ENCODE peak calls at places on chromosomes 13 and 19, in eight cellular contexts. One of them, this sample, is unnamed.
A peak's percentile ranks its signal among the peaks of the same experiment; 100 is the strongest.

GRCh38 chr19:16213076-16213475 is 15.4 kb downstream of the AP1M1 start:
- DNase-seq in stomach: no peak
- DNase-seq in neuronal stem cell: no peak
- DNase-seq in hepatocyte: no peak
- DNase-seq in H1: no peak
- DNase-seq in heart left ventricle: no peak
- DNase-seq in body of pancreas: no peak
- DNase-seq in tibial nerve: no peak
- DNase-seq in this sample: peak; percentile 30

GRCh38 chr13:42101821-42102580 is 53.6 kb downstream of the DGKH start:
- DNase-seq in stomach: no peak
- DNase-seq in body of pancreas: peak; percentile 27
- DNase-seq in neuronal stem cell: no peak
- DNase-seq in tibial nerve: no peak
- DNase-seq in hepatocyte: no peak
- DNase-seq in H1: no peak
- DNase-seq in heart left ventricle: no peak
- DNase-seq in this sample: no peak

GRCh38 chr13:19090495-19090894 is 91.1 kb downstream of the TUBA3C start:
- DNase-seq in H1: no peak
- DNase-seq in hepatocyte: no peak
- DNase-seq in body of pancreas: no peak
- DNase-seq in stomach: no peak
- DNase-seq in tibial nerve: no peak
- DNase-seq in heart left ventricle: peak; percentile 47
- DNase-seq in neuronal stem cell: no peak
- DNase-seq in this sample: no peak

GRCh38 chr13:41139296-41139966 is 6.8 kb upstream of the KBTBD6 start:
- DNase-seq in body of pancreas: no peak
- DNase-seq in stomach: no peak
- DNase-seq in heart left ventricle: no peak
- DNase-seq in hepatocyte: no peak
- DNase-seq in tibial nerve: no peak
- DNase-seq in neuronal stem cell: no peak
- DNase-seq in H1: no peak
- DNase-seq in this sample: peak; percentile 24

GRCh38 chr19:18340990-18341868 is 831 bp downstream of the PGPEP1 start:
- DNase-seq in tibial nerve: peak; percentile 47
- DNase-seq in H1: no peak
- DNase-seq in neuronal stem cell: no peak
- DNase-seq in body of pancreas: peak; percentile 57
- DNase-seq in hepatocyte: peak; percentile 68
- DNase-seq in heart left ventricle: peak; percentile 80
- DNase-seq in stomach: peak; percentile 56
- DNase-seq in this sample: peak; percentile 59

GRCh38 chr13:18236528-18236815 is 945.2 kb downstream of the TUBA3C start:
- DNase-seq in tibial nerve: no peak
- DNase-seq in stomach: no peak
- DNase-seq in body of pancreas: no peak
- DNase-seq in H1: no peak
- DNase-seq in heart left ventricle: no peak
- DNase-seq in hepatocyte: no peak
- DNase-seq in neuronal stem cell: no peak
- DNase-seq in this sample: no peak

GRCh38 chr19:27773318-27774094 is 1439.4 kb downstream of the UQCRFS1 start:
- DNase-seq in tibial nerve: no peak
- DNase-seq in hepatocyte: no peak
- DNase-seq in heart left ventricle: no peak
- DNase-seq in H1: no peak
- DNase-seq in stomach: no peak
- DNase-seq in neuronal stem cell: no peak
- DNase-seq in body of pancreas: no peak
- DNase-seq in this sample: no peak

GRCh38 chr13:111626371-111627305 is 306.2 kb downstream of the TEX29 start:
- DNase-seq in H1: no peak
- DNase-seq in stomach: no peak
- DNase-seq in hepatocyte: no peak
- DNase-seq in tibial nerve: no peak
- DNase-seq in heart left ventricle: no peak
- DNase-seq in neuronal stem cell: no peak
- DNase-seq in body of pancreas: no peak
- DNase-seq in this sample: no peak

GRCh38 chr19:799076-799881 is 2.0 kb downstream of the PTBP1 start:
- DNase-seq in hepatocyte: no peak
- DNase-seq in body of pancreas: no peak
- DNase-seq in H1: no peak
- DNase-seq in stomach: no peak
- DNase-seq in neuronal stem cell: peak; percentile 58
- DNase-seq in tibial nerve: no peak
- DNase-seq in heart left ventricle: no peak
- DNase-seq in this sample: peak; percentile 72

GRCh38 chr13:93794197-93794885 is 567.7 kb downstream of the GPC6 start:
- DNase-seq in stomach: no peak
- DNase-seq in heart left ventricle: no peak
- DNase-seq in body of pancreas: no peak
- DNase-seq in neuronal stem cell: no peak
- DNase-seq in H1: no peak
- DNase-seq in tibial nerve: no peak
- DNase-seq in hepatocyte: no peak
- DNase-seq in this sample: no peak

GRCh38 chr19:246551-246950 is 44.7 kb downstream of the PLPP2 start:
- DNase-seq in heart left ventricle: peak; percentile 62
- DNase-seq in hepatocyte: peak; percentile 7
- DNase-seq in tibial nerve: no peak
- DNase-seq in stomach: no peak
- DNase-seq in body of pancreas: peak; percentile 14
- DNase-seq in H1: no peak
- DNase-seq in neuronal stem cell: no peak
- DNase-seq in this sample: no peak

GRCh38 chr13:30696278-30697176 is 38.8 kb upstream of the ALOX5AP start:
- DNase-seq in hepatocyte: no peak
- DNase-seq in tibial nerve: no peak
- DNase-seq in neuronal stem cell: no peak
- DNase-seq in body of pancreas: no peak
- DNase-seq in heart left ventricle: peak; percentile 77
- DNase-seq in H1: no peak
- DNase-seq in stomach: no peak
- DNase-seq in this sample: no peak

GRCh38 chr13:110265682-110266430 is 41.1 kb downstream of the COL4A1 start:
- DNase-seq in body of pancreas: no peak
- DNase-seq in tibial nerve: no peak
- DNase-seq in stomach: no peak
- DNase-seq in H1: no peak
- DNase-seq in hepatocyte: no peak
- DNase-seq in heart left ventricle: peak; percentile 74
- DNase-seq in neuronal stem cell: no peak
- DNase-seq in this sample: no peak

GRCh38 chr19:1046836-1047695 is 7.2 kb downstream of the ABCA7 start:
- DNase-seq in heart left ventricle: no peak
- DNase-seq in tibial nerve: no peak
- DNase-seq in body of pancreas: no peak
- DNase-seq in stomach: no peak
- DNase-seq in hepatocyte: no peak
- DNase-seq in H1: no peak
- DNase-seq in neuronal stem cell: no peak
- DNase-seq in this sample: no peak

GRCh38 chr13:58852076-58852475 is 1220.5 kb downstream of the PCDH17 start:
- DNase-seq in neuronal stem cell: no peak
- DNase-seq in heart left ventricle: no peak
- DNase-seq in tibial nerve: no peak
- DNase-seq in body of pancreas: no peak
- DNase-seq in hepatocyte: no peak
- DNase-seq in stomach: no peak
- DNase-seq in H1: no peak
- DNase-seq in this sample: no peak

GRCh38 chr19:50718255-50719118 is 1.1 kb downstream of the SHANK1 start:
- DNase-seq in heart left ventricle: peak; percentile 42
- DNase-seq in body of pancreas: no peak
- DNase-seq in tibial nerve: no peak
- DNase-seq in neuronal stem cell: peak; percentile 48
- DNase-seq in stomach: no peak
- DNase-seq in H1: no peak
- DNase-seq in hepatocyte: no peak
- DNase-seq in this sample: peak; percentile 60

GRCh38 chr13:67277581-67277980 is 47.4 kb upstream of the PCDH9 start:
- DNase-seq in H1: no peak
- DNase-seq in body of pancreas: no peak
- DNase-seq in hepatocyte: no peak
- DNase-seq in tibial nerve: no peak
- DNase-seq in heart left ventricle: no peak
- DNase-seq in neuronal stem cell: no peak
- DNase-seq in stomach: no peak
- DNase-seq in this sample: no peak

GRCh38 chr13:21006141-21007005 is 55.0 kb downstream of the LATS2 start:
- DNase-seq in heart left ventricle: no peak
- DNase-seq in hepatocyte: no peak
- DNase-seq in stomach: no peak
- DNase-seq in neuronal stem cell: no peak
- DNase-seq in H1: no peak
- DNase-seq in tibial nerve: no peak
- DNase-seq in body of pancreas: no peak
- DNase-seq in this sample: no peak

GRCh38 chr19:52034051-52034728 is 6.0 kb upstream of the ZNF614 start:
- DNase-seq in stomach: no peak
- DNase-seq in heart left ventricle: no peak
- DNase-seq in neuronal stem cell: no peak
- DNase-seq in tibial nerve: no peak
- DNase-seq in H1: no peak
- DNase-seq in body of pancreas: no peak
- DNase-seq in hepatocyte: no peak
- DNase-seq in this sample: no peak

GRCh38 chr19:45994989-45995714 is at the start of gene CCDC61:
- DNase-seq in stomach: peak; percentile 96
- DNase-seq in tibial nerve: peak; percentile 97
- DNase-seq in body of pancreas: peak; percentile 96
- DNase-seq in hepatocyte: peak; percentile 98
- DNase-seq in heart left ventricle: peak; percentile 95
- DNase-seq in H1: peak; percentile 97
- DNase-seq in neuronal stem cell: peak; percentile 100
- DNase-seq in this sample: peak; percentile 100

GRCh38 chr19:850979-851335 is 1.1 kb upstream of the ELANE start:
- DNase-seq in hepatocyte: no peak
- DNase-seq in neuronal stem cell: no peak
- DNase-seq in body of pancreas: no peak
- DNase-seq in stomach: no peak
- DNase-seq in H1: no peak
- DNase-seq in heart left ventricle: no peak
- DNase-seq in tibial nerve: no peak
- DNase-seq in this sample: no peak

DNA sequence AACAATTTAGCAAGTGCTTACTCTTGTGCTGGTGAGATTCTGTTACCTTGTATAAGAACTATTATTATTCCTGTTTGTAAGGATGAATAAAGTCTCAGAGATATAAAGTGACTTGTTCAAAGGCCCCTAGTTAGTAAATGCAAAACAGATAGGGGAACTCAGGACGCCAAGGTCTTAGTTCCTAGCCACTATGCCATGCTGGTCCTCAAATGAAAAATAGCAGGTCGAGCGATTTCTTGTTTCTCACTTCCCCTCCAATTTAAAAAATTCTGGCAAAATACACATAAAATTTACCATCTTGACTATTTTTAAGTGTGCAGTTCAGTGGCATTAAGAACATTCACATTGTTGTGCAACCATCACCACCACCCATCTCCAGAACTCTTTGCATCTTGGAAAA is 1.1 kb downstream of the TECR start:
- DNase-seq in tibial nerve: no peak
- DNase-seq in hepatocyte: no peak
- DNase-seq in body of pancreas: no peak
- DNase-seq in neuronal stem cell: no peak
- DNase-seq in H1: no peak
- DNase-seq in heart left ventricle: no peak
- DNase-seq in stomach: no peak
- DNase-seq in this sample: no peak
- H3K27me3 ChIP-seq in tibial nerve: no peaks in the 10 kb centered on the region
- H3K27me3 ChIP-seq in hepatocyte: no peaks in the 10 kb centered on the region
- H3K27me3 ChIP-seq in body of pancreas: no peaks in the 10 kb centered on the region
- H3K27me3 ChIP-seq in neuronal stem cell: no peaks in the 10 kb centered on the region
- H3K27me3 ChIP-seq in H1: no peaks in the 10 kb centered on the region
- H3K27me3 ChIP-seq in heart left ventricle: no peaks in the 10 kb centered on the region
- H3K27me3 ChIP-seq in stomach: no peaks in the 10 kb centered on the region
- H3K27me3 ChIP-seq in this sample: no peaks in the 10 kb centered on the region

DNA sequence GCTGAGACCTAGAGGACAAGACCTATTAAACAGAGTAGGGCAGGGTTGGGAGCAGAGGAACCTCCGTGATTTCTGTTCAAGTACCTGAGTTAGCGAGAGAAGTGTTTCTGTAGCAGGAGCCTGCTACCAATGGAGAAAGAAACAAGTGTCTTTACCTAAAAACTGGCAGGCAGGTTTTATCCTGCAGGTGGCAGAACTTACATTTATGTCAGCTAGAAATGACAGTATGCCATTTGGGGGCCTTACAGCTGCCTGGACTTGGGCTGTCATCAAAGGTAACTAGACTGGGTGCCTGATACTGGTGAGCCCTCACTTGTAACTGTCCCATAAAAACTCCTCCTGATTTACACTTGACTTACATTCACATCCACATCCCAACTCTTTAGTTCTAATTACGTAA is 185.3 kb upstream of the MIR17HG start:
- DNase-seq in neuronal stem cell: no peak
- DNase-seq in hepatocyte: no peak
- DNase-seq in tibial nerve: no peak
- DNase-seq in stomach: no peak
- DNase-seq in heart left ventricle: no peak
- DNase-seq in H1: no peak
- DNase-seq in body of pancreas: no peak
- DNase-seq in this sample: no peak
- H3K4me1 ChIP-seq in neuronal stem cell: no peaks in the 10 kb centered on the region
- H3K4me1 ChIP-seq in hepatocyte: no peaks in the 10 kb centered on the region
- H3K4me1 ChIP-seq in tibial nerve: no peaks in the 10 kb centered on the region
- H3K4me1 ChIP-seq in stomach: no peaks in the 10 kb centered on the region
- H3K4me1 ChIP-seq in heart left ventricle: no peaks in the 10 kb centered on the region
- H3K4me1 ChIP-seq in H1: no peaks in the 10 kb centered on the region
- H3K4me1 ChIP-seq in body of pancreas: no peaks in the 10 kb centered on the region
- H3K4me1 ChIP-seq in this sample: no peaks in the 10 kb centered on the region

GRCh38 chr19:38231918-38232317 is 7.9 kb upstream of the DPF1 start:
- DNase-seq in heart left ventricle: no peak
- DNase-seq in body of pancreas: no peak
- DNase-seq in H1: no peak
- DNase-seq in hepatocyte: no peak
- DNase-seq in neuronal stem cell: no peak
- DNase-seq in tibial nerve: no peak
- DNase-seq in stomach: no peak
- DNase-seq in this sample: no peak
- H3K27me3 ChIP-seq in heart left ventricle: peaks cover 36% of the 10 kb centered on the region
- H3K27me3 ChIP-seq in body of pancreas: peaks cover 4% of the 10 kb centered on the region
- H3K27me3 ChIP-seq in H1: peaks cover 10% of the 10 kb centered on the region
- H3K27me3 ChIP-seq in hepatocyte: peaks cover 23% of the 10 kb centered on the region
- H3K27me3 ChIP-seq in neuronal stem cell: peaks cover 11% of the 10 kb centered on the region
- H3K27me3 ChIP-seq in tibial nerve: peaks cover 74% of the 10 kb centered on the region
- H3K27me3 ChIP-seq in stomach: peaks cover 93% of the 10 kb centered on the region
- H3K27me3 ChIP-seq in this sample: peaks cover 19% of the 10 kb centered on the region

GRCh38 chr19:38650911-38651584 is 3.6 kb downstream of the ACTN4 start:
- DNase-seq in H1: no peak
- DNase-seq in stomach: no peak
- DNase-seq in heart left ventricle: no peak
- DNase-seq in body of pancreas: no peak
- DNase-seq in hepatocyte: peak; percentile 6
- DNase-seq in neuronal stem cell: no peak
- DNase-seq in tibial nerve: peak; percentile 61
- DNase-seq in this sample: peak; percentile 73
- H3K4me1 ChIP-seq in H1: peaks cover 26% of the 10 kb centered on the region
- H3K4me1 ChIP-seq in stomach: peaks cover 76% of the 10 kb centered on the region
- H3K4me1 ChIP-seq in heart left ventricle: peaks cover 74% of the 10 kb centered on the region
- H3K4me1 ChIP-seq in body of pancreas: peaks cover 74% of the 10 kb centered on the region
- H3K4me1 ChIP-seq in hepatocyte: peaks cover 52% of the 10 kb centered on the region
- H3K4me1 ChIP-seq in neuronal stem cell: peaks cover 34% of the 10 kb centered on the region
- H3K4me1 ChIP-seq in tibial nerve: no peaks in the 10 kb centered on the region
- H3K4me1 ChIP-seq in this sample: peaks cover 64% of the 10 kb centered on the region

This sample was measured in adipocyte.